ENCODE peak calls at places on chromosome 19, in four cellular contexts. F, T, R and M are unnamed samples.

GRCh38 chr19:39424934-39425333 is 10.8 kb downstream of the RPS16 start:
- DNase-seq in R (no peak), T (no peak), F (no peak), M (no peak)

GRCh38 chr19:44776402-44777096 is 1.1 kb upstream of the CBLC start:
- DNase-seq in R (no peak), F (no peak), T (no peak), M (no peak)

GRCh38 chr19:6590458-6591319 is at the start of gene CD70:
- DNase-seq in R (no peak), T (peak), F (no peak), M (no peak)

GRCh38 chr19:49502866-49503581 is 6.8 kb downstream of the RPS11 start:
- DNase-seq in F (peak), T (no peak), R (no peak), M (peak)

GRCh38 chr19:50173144-50173543 is 10.1 kb upstream of the IZUMO2 start:
- DNase-seq in R (no peak), T (no peak), F (no peak), M (no peak)

GRCh38 chr19:3135961-3136683 is at the start of gene GNA15:
- DNase-seq in F (no peak), T (peak), R (no peak), M (no peak)

GRCh38 chr19:42108527-42109389 is 23.5 kb downstream of the POU2F2 start:
- DNase-seq in F (peak), R (peak), T (peak), M (peak)

GRCh38 chr19:23699521-23699860 is 12.5 kb upstream of the ZNF675 start:
- DNase-seq in T (no peak), F (no peak), R (no peak), M (no peak)

GRCh38 chr19:6693681-6694080 is 23.7 kb upstream of the TNFSF14 start:
- DNase-seq in T (no peak), F (no peak), R (no peak), M (no peak)

GRCh38 chr19:7534531-7534980 is 961 bp upstream of the PNPLA6 start:
- DNase-seq in F (peak), T (peak), R (peak), M (peak)

GRCh38 chr19:45939792-45940514 is 25.4 kb upstream of the NANOS2 start:
- DNase-seq in R (no peak), F (no peak), T (no peak), M (no peak)

GRCh38 chr19:13835791-13836723 is 40.8 kb downstream of the ZSWIM4 start:
- DNase-seq in T (no peak), F (peak), R (no peak), M (no peak)

GRCh38 chr19:46517471-46517870 is 21.8 kb upstream of the PNMA8B start:
- DNase-seq in F (no peak), T (no peak), R (no peak), M (no peak)

GRCh38 chr19:16062789-16063188 is 13.5 kb upstream of the TPM4 start:
- DNase-seq in F (peak), R (peak), T (peak), M (peak)

GRCh38 chr19:1794424-1795185 is 17.5 kb downstream of the ATP8B3 start:
- DNase-seq in R (no peak), T (no peak), F (no peak), M (no peak)

GRCh38 chr19:52190679-52191293 is 934 bp downstream of the PPP2R1A start:
- DNase-seq in F (peak), R (peak), T (no peak), M (no peak)

GRCh38 chr19:41545547-41545946 is 30.4 kb upstream of the CEACAM21 start:
- DNase-seq in F (no peak), T (no peak), R (no peak), M (no peak)

GRCh38 chr19:799076-799881 is 2.0 kb downstream of the PTBP1 start:
- DNase-seq in T (no peak), F (peak), R (no peak), M (peak)

GRCh38 chr19:7947939-7948338 is 4.5 kb upstream of the TIMM44 start:
- DNase-seq in R (no peak), F (peak), T (no peak), M (no peak)

GRCh38 chr19:55209430-55210119 is at the start of gene PTPRH:
- DNase-seq in T (no peak), F (no peak), R (peak), M (no peak)

GRCh38 chr19:47633996-47634395 is 25.1 kb downstream of the BICRA start:
- DNase-seq in T (no peak), R (no peak), F (no peak), M (no peak)

GRCh38 chr19:49224856-49225255 is 67.3 kb downstream of the TRPM4 start:
- DNase-seq in T (no peak), R (peak), F (peak), M (peak)

GRCh38 chr19:51372649-51373504 is at the start of gene NKG7:
- DNase-seq in R (no peak), T (peak), F (no peak), M (no peak)

GRCh38 chr19:49497047-49497789 is 984 bp downstream of the RPS11 start:
- DNase-seq in R (no peak), T (peak), F (peak), M (peak)

GRCh38 chr19:56132316-56132822 is 8.7 kb upstream of the ZNF444 start:
- DNase-seq in F (peak), T (no peak), R (no peak), M (peak)

GRCh38 chr19:40241125-40241808 is 14.8 kb upstream of the CCNP start:
- DNase-seq in T (no peak), F (no peak), R (no peak), M (no peak)